ENCODE peak calls at places on chromosome 3, in four cellular contexts. One of them, this sample, is unnamed.

GRCh38 chr3:127215714-127216414 is 22.9 kb downstream of the PRR23E start:
- DNase-seq in HEK293T: no peak
- DNase-seq in putamen: no peak
- DNase-seq in cardiac muscle cell: no peak
- DNase-seq in this sample: no peak

GRCh38 chr3:122356402-122356801 is 26.6 kb downstream of the MIX23 start:
- DNase-seq in HEK293T: peak
- DNase-seq in cardiac muscle cell: peak
- DNase-seq in putamen: no peak
- DNase-seq in this sample: peak

GRCh38 chr3:174442317-174442682 is 416.8 kb upstream of the NAALADL2 start:
- DNase-seq in putamen: no peak
- DNase-seq in cardiac muscle cell: no peak
- DNase-seq in HEK293T: no peak
- DNase-seq in this sample: no peak

GRCh38 chr3:128550471-128551126 is 57.6 kb upstream of the GATA2 start:
- DNase-seq in cardiac muscle cell: no peak
- DNase-seq in HEK293T: no peak
- DNase-seq in putamen: no peak
- DNase-seq in this sample: no peak

GRCh38 chr3:52221563-52222318 is 3.7 kb downstream of the TLR9 start:
- DNase-seq in putamen: no peak
- DNase-seq in HEK293T: no peak
- DNase-seq in cardiac muscle cell: no peak
- DNase-seq in this sample: no peak

GRCh38 chr3:72288955-72289707 is 504.2 kb upstream of the PROK2 start:
- DNase-seq in cardiac muscle cell: peak
- DNase-seq in HEK293T: no peak
- DNase-seq in putamen: peak
- DNase-seq in this sample: peak

GRCh38 chr3:148036331-148036881 is 627.2 kb downstream of the ZIC1 start:
- DNase-seq in cardiac muscle cell: peak
- DNase-seq in putamen: no peak
- DNase-seq in HEK293T: no peak
- DNase-seq in this sample: no peak

GRCh38 chr3:5442106-5442785 is 254.7 kb downstream of the EDEM1 start:
- DNase-seq in cardiac muscle cell: no peak
- DNase-seq in HEK293T: no peak
- DNase-seq in putamen: no peak
- DNase-seq in this sample: no peak

GRCh38 chr3:25080461-25080860 is 347.6 kb upstream of the RARB start:
- DNase-seq in cardiac muscle cell: no peak
- DNase-seq in HEK293T: no peak
- DNase-seq in putamen: no peak
- DNase-seq in this sample: no peak

GRCh38 chr3:197748597-197749314 is 927 bp upstream of the FYTTD1 start:
- DNase-seq in HEK293T: no peak
- DNase-seq in putamen: no peak
- DNase-seq in cardiac muscle cell: peak
- DNase-seq in this sample: no peak

GRCh38 chr3:147937891-147938290 is 528.7 kb downstream of the ZIC1 start:
- DNase-seq in putamen: no peak
- DNase-seq in HEK293T: no peak
- DNase-seq in cardiac muscle cell: no peak
- DNase-seq in this sample: no peak

GRCh38 chr3:17219593-17219992 is 334.8 kb downstream of the PLCL2 start:
- DNase-seq in HEK293T: no peak
- DNase-seq in cardiac muscle cell: no peak
- DNase-seq in putamen: no peak
- DNase-seq in this sample: no peak

GRCh38 chr3:142586803-142587406 is 8.4 kb upstream of the ATR start:
- DNase-seq in cardiac muscle cell: peak
- DNase-seq in HEK293T: peak
- DNase-seq in putamen: no peak
- DNase-seq in this sample: peak

GRCh38 chr3:29171583-29171990 is 109.3 kb upstream of the RBMS3 start:
- DNase-seq in putamen: no peak
- DNase-seq in HEK293T: no peak
- DNase-seq in cardiac muscle cell: peak
- DNase-seq in this sample: no peak

GRCh38 chr3:53179580-53179979 is 18.6 kb downstream of the PRKCD start:
- DNase-seq in cardiac muscle cell: no peak
- DNase-seq in putamen: no peak
- DNase-seq in HEK293T: no peak
- DNase-seq in this sample: no peak

GRCh38 chr3:106097817-106098410 is 229.1 kb upstream of the CBLB start:
- DNase-seq in putamen: no peak
- DNase-seq in HEK293T: no peak
- DNase-seq in cardiac muscle cell: no peak
- DNase-seq in this sample: no peak

GRCh38 chr3:164208846-164209245 is 869.5 kb downstream of the SI start:
- DNase-seq in cardiac muscle cell: no peak
- DNase-seq in putamen: no peak
- DNase-seq in HEK293T: no peak
- DNase-seq in this sample: no peak

GRCh38 chr3:44939581-44940036 is 36.4 kb downstream of the ZDHHC3 start:
- DNase-seq in cardiac muscle cell: peak
- DNase-seq in putamen: peak
- DNase-seq in HEK293T: no peak
- DNase-seq in this sample: peak

GRCh38 chr3:149267565-149267964 is 45.9 kb upstream of the CP start:
- DNase-seq in HEK293T: no peak
- DNase-seq in putamen: no peak
- DNase-seq in cardiac muscle cell: no peak
- DNase-seq in this sample: no peak

GRCh38 chr3:55554621-55555020 is 67.5 kb upstream of the WNT5A start:
- DNase-seq in HEK293T: no peak
- DNase-seq in putamen: no peak
- DNase-seq in cardiac muscle cell: no peak
- DNase-seq in this sample: no peak

This sample was measured in midbrain.